ENCODE peak calls at places on chromosomes 3 and 15, in four cellular contexts. E, J, T and N are unnamed samples.

GRCh38 chr15:65930134-65930533 is 60.8 kb downstream of the RAB11A start:
- DNase-seq in E (no peak), J (no peak), T (no peak), N (no peak)

GRCh38 chr3:172447611-172448579 is at the start of gene GHSR:
- DNase-seq in E (no peak), J (peak; percentile 51), T (no peak), N (no peak)

GRCh38 chr3:5162102-5162501 is 25.4 kb upstream of the EDEM1 start:
- DNase-seq in E (no peak), J (no peak), T (no peak), N (no peak)

GRCh38 chr3:52108302-52109232 is 45.7 kb downstream of the POC1A start:
- DNase-seq in E (peak; percentile 54), J (peak; percentile 19), T (no peak), N (no peak)

GRCh38 chr15:70195808-70196304 is 98.1 kb upstream of the TLE3 start:
- DNase-seq in E (peak; percentile 43), J (no peak), T (no peak), N (no peak)

GRCh38 chr3:22977042-22977441 is 226.1 kb upstream of the UBE2E2 start:
- DNase-seq in E (no peak), J (no peak), T (no peak), N (no peak)

GRCh38 chr3:18194431-18194830 is 230.7 kb downstream of the SATB1 start:
- DNase-seq in E (no peak), J (no peak), T (no peak), N (no peak)

GRCh38 chr3:108342829-108343478 is 46.6 kb downstream of the HHLA2 start:
- DNase-seq in E (no peak), J (no peak), T (no peak), N (no peak)

GRCh38 chr15:36941798-36942197 is 158.6 kb downstream of the MEIS2 start:
- DNase-seq in E (no peak), J (no peak), T (no peak), N (no peak)

GRCh38 chr15:60972866-60973265 is 256.2 kb downstream of the RORA start:
- DNase-seq in E (no peak), J (no peak), T (no peak), N (no peak)

GRCh38 chr3:158352551-158352950 is 218.4 kb upstream of the MLF1 start:
- DNase-seq in E (no peak), J (no peak), T (no peak), N (no peak)

GRCh38 chr3:31242561-31242960 is 290.2 kb upstream of the STT3B start:
- DNase-seq in E (no peak), J (no peak), T (no peak), N (no peak)

GRCh38 chr3:31240894-31241293 is 291.8 kb upstream of the STT3B start:
- DNase-seq in E (no peak), J (no peak), T (no peak), N (no peak)

GRCh38 chr3:31240466-31240865 is 292.3 kb upstream of the STT3B start:
- DNase-seq in E (no peak), J (no peak), T (no peak), N (no peak)

GRCh38 chr3:31241533-31241932 is 291.2 kb upstream of the STT3B start:
- DNase-seq in E (no peak), J (no peak), T (no peak), N (no peak)

DNA sequence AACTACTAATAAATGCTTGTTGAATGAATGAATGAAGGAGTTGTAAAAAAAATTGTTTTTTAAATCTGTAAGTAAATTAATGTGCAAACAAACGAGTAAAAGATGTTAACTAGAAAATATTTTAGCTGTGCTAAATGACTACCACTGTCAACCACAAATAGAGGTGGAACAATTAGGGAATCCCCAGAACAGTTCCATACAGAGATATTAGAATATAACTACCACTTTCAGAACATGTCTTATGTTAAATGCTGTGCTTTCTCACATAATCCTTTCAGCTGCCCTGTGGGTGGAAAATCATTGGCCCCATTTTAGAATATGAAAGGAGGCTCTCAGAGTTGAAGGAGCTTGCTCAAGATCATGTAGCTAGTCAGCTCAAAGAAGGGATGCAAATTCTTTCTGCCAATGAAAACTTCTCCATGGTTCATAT is 290.7 kb upstream of the STT3B start:
- DNase-seq in E (no peak), J (no peak), T (no peak), N (no peak)
- H3K4me2 ChIP-seq in E (no peak overlapping the region), J (no peak overlapping the region), T (no peak overlapping the region), N (no peak overlapping the region)

DNA sequence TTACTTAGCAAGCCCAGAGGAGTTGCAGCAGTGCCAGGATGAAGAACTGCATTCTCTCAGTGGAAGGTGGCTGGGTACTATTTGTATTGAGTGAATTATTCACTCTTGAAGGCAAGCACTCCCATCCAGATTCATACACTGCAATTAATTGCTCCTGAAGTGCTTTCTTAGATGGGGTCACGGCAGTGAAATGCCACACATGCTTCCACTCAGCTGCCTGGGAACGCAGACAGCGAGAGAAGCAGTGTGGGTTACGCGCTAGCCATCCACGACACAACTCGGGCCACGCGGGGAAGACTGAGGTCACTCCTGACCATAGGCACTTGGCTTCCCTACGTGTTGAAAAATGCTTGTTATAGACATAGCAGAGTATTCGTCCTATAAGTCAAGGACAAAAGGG is 30.8 kb upstream of the LMCD1 start:
- DNase-seq in E (no peak), J (no peak), T (no peak), N (no peak)
- H3K27ac ChIP-seq in E (no peak overlapping the region), J (no peak overlapping the region), T (no peak overlapping the region), N (no peak overlapping the region)

DNA sequence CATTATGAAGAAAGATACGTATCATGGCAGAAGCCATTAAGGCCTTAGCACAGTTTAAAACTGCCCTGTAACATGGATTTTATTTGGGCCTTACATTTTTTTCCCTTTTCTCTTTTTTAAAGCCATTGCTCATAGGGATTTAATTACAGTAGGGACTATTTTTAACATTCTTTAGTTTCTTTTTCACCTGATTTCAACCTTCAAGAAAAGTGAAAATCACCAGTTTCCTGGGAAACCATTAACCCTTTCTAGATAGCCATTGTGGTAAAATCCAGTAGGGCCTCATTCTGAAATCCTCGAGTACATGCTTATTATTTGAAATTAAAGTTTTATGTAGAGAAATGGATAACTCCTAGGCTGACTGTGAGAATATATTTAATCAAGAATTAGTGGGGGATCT is 3.1 kb downstream of the SPRED1 start:
- DNase-seq in E (no peak), J (no peak), T (no peak), N (no peak)
- H3K79me2 ChIP-seq in E (peaks cover 83% of the 10 kb centered on the region), J (peaks cover 81% of the 10 kb centered on the region), T (peaks cover 40% of the 10 kb centered on the region), N (peaks cover 80% of the 10 kb centered on the region)

GRCh38 chr3:143429628-143430514 is 310.3 kb downstream of the CHST2 start:
- DNase-seq in E (peak; percentile 18), J (peak; percentile 13), T (no peak), N (no peak)

GRCh38 chr3:143427626-143428025 is 308.1 kb downstream of the CHST2 start:
- DNase-seq in E (no peak), J (no peak), T (no peak), N (no peak)

GRCh38 chr3:143421556-143421955 is 302.0 kb downstream of the CHST2 start:
- DNase-seq in E (no peak), J (no peak), T (no peak), N (no peak)

GRCh38 chr3:143428351-143428750 is 308.8 kb downstream of the CHST2 start:
- DNase-seq in E (no peak), J (no peak), T (no peak), N (no peak)

DNA sequence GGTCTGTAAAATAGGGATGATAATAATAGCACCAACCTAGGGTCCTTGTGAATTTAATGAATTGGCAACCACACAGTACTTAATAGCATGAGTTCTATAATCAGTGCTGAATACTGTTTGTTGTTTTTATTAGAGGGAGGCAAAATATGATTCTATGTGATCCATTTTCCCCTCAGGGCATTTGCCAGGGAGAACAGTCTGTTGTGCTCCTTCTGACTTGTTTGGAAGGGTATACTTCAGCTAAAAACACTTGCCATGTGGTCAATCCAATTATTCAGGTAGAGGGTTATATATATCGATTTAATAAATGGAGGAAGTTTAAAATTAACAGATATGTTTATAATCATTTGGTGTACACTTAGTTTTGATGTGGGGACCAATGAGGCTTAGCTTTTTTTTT is 305.3 kb downstream of the CHST2 start:
- DNase-seq in E (no peak), J (no peak), T (no peak), N (no peak)
- H3K4me2 ChIP-seq in E (no peak overlapping the region), J (no peak overlapping the region), T (no peak overlapping the region), N (no peak overlapping the region)

DNA sequence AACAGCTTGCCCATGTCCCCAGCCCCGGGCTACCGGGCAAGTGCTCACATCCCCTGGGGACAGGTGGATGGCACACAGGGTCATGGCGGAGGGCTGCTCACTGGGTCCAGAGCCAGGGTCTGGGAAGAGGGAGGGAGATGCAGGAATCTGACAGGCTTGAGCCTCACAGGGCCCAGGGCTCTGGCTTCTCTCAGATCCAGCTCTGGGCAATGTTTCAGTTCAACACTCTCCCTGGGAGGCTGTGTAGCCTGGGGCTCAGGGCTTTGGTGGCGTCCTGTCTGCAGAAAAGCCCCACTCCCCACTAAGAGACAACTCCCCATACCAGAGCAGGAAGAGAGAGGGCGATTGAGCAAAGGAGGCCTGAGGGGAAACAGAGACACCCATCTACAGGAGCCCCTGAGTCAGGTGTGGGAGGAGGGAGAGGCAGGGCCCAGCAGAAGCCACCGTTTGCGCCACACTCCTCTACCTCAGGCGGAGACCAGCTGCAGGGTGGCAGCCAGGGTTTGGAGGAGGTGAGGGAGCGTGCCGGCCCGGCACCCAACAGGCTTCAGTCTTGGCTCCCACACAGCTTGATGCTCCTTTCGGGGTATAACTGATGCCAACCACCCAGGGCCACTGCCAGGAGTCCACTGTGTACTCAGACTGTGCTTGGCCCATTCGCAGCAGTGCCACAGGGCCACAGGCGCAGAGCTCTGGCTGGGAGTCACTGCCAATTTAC is 16.8 kb upstream of the SRP14 start:
- DNase-seq in E (no peak), J (no peak), T (no peak), N (no peak)
- H3K27ac ChIP-seq in E (no peak overlapping the region), J (no peak overlapping the region), T (no peak overlapping the region), N (no peak overlapping the region)

GRCh38 chr15:92409521-92409920 is 15.8 kb downstream of the ST8SIA2 start:
- DNase-seq in E (no peak), J (no peak), T (no peak), N (no peak)
- H3K79me2 ChIP-seq in E (no peaks in the 10 kb centered on the region), J (no peaks in the 10 kb centered on the region), T (no peaks in the 10 kb centered on the region), N (no peaks in the 10 kb centered on the region)

DNA sequence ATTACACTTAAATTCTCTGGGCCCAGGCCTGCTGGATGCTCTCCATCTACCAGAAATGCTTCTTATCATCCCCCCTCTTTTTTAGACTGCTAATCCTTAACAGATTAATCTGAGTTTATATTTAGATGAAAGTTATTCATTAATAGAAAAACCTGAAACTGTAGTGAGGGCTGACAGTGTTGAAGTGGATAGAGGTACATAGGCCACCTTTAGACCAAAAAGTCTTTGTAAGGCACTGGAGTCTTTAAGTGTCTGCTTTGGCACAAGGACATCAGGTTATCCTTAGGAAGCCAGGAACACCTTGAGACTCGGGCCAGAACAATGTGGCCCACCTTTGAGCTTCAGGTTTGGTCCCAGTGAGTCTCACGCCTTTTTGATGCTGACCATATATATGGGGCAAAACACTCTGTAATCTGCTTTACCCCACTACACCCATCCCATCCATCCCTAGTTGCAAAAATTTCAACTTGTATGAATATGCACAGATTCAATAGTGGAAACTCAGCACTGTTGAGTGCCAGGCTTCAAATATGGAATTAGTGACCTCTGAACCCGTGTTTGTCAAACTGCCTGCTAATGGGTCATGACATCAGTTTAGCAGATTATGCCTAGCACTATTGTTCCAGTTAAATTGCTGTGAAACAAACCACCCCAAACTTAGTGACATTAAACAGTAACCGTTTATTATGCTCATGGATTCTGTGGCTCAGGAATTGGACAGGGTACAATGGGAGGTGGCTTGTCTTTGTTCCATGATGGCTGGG is 44.0 kb downstream of the PDE8A start:
- DNase-seq in E (no peak), J (no peak), T (no peak), N (no peak)
- H3K4me2 ChIP-seq in E (no peak overlapping the region), J (no peak overlapping the region), T (no peak overlapping the region), N (no peak overlapping the region)

GRCh38 chr3:49238274-49239127 is 38.5 kb downstream of the C3orf62 start:
- DNase-seq in E (peak; percentile 59), J (no peak), T (no peak), N (peak; percentile 49)
- H3K27ac ChIP-seq in E (peak overlapping the region; percentile 93), J (no peak overlapping the region), T (no peak overlapping the region), N (peak overlapping the region; percentile 81)